ENCODE peak calls at places on chromosome 12, in nine cellular contexts. One of them, this sample, is unnamed.

GRCh38 chr12:93002278-93003054 is 73.4 kb upstream of the EEA1 start:
- DNase-seq in fibroblast of lung: peak; percentile 69
- DNase-seq in endodermal cell: no peak
- DNase-seq in left lung: no peak
- DNase-seq in uterus: no peak
- DNase-seq in A673: no peak
- DNase-seq in lower lobe of right lung: no peak
- DNase-seq in OCI-LY7: no peak
- DNase-seq in right atrium auricular region: no peak
- DNase-seq in this sample: no peak

GRCh38 chr12:132711169-132711843 is 664 bp downstream of the PGAM5 start:
- DNase-seq in fibroblast of lung: peak; percentile 17
- DNase-seq in left lung: peak; percentile 86
- DNase-seq in right atrium auricular region: no peak
- DNase-seq in endodermal cell: no peak
- DNase-seq in uterus: no peak
- DNase-seq in OCI-LY7: peak; percentile 49
- DNase-seq in A673: no peak
- DNase-seq in lower lobe of right lung: no peak
- DNase-seq in this sample: no peak

GRCh38 chr12:52776435-52776834 is 710 bp downstream of the KRT76 start:
- DNase-seq in endodermal cell: no peak
- DNase-seq in right atrium auricular region: no peak
- DNase-seq in uterus: no peak
- DNase-seq in fibroblast of lung: no peak
- DNase-seq in lower lobe of right lung: no peak
- DNase-seq in A673: no peak
- DNase-seq in left lung: no peak
- DNase-seq in OCI-LY7: no peak
- DNase-seq in this sample: no peak

GRCh38 chr12:88416786-88417185 is 163.5 kb downstream of the KITLG start:
- DNase-seq in right atrium auricular region: no peak
- DNase-seq in A673: no peak
- DNase-seq in left lung: no peak
- DNase-seq in OCI-LY7: no peak
- DNase-seq in fibroblast of lung: no peak
- DNase-seq in endodermal cell: no peak
- DNase-seq in uterus: no peak
- DNase-seq in lower lobe of right lung: no peak
- DNase-seq in this sample: no peak

GRCh38 chr12:14365294-14366210 is at the start of gene ATF7IP:
- DNase-seq in A673: peak; percentile 99
- DNase-seq in right atrium auricular region: peak; percentile 98
- DNase-seq in OCI-LY7: peak; percentile 68
- DNase-seq in left lung: peak; percentile 96
- DNase-seq in fibroblast of lung: peak; percentile 98
- DNase-seq in endodermal cell: peak; percentile 99
- DNase-seq in lower lobe of right lung: peak; percentile 96
- DNase-seq in uterus: peak; percentile 94
- DNase-seq in this sample: peak; percentile 96

GRCh38 chr12:51686727-51687126 is 95.7 kb downstream of the SCN8A start:
- DNase-seq in endodermal cell: no peak
- DNase-seq in fibroblast of lung: peak; percentile 8
- DNase-seq in right atrium auricular region: no peak
- DNase-seq in uterus: no peak
- DNase-seq in OCI-LY7: no peak
- DNase-seq in A673: peak; percentile 4
- DNase-seq in left lung: no peak
- DNase-seq in lower lobe of right lung: no peak
- DNase-seq in this sample: no peak

GRCh38 chr12:6167327-6168280 is 32.6 kb upstream of the CD9 start:
- DNase-seq in A673: no peak
- DNase-seq in lower lobe of right lung: peak; percentile 86
- DNase-seq in fibroblast of lung: peak; percentile 94
- DNase-seq in left lung: peak; percentile 87
- DNase-seq in OCI-LY7: no peak
- DNase-seq in endodermal cell: no peak
- DNase-seq in right atrium auricular region: peak; percentile 90
- DNase-seq in uterus: peak; percentile 38
- DNase-seq in this sample: peak; percentile 93

GRCh38 chr12:56928262-56928661 is 5.9 kb downstream of the SDR9C7 start:
- DNase-seq in left lung: no peak
- DNase-seq in endodermal cell: peak; percentile 50
- DNase-seq in right atrium auricular region: no peak
- DNase-seq in A673: peak; percentile 16
- DNase-seq in fibroblast of lung: no peak
- DNase-seq in uterus: no peak
- DNase-seq in OCI-LY7: no peak
- DNase-seq in lower lobe of right lung: no peak
- DNase-seq in this sample: no peak

DNA sequence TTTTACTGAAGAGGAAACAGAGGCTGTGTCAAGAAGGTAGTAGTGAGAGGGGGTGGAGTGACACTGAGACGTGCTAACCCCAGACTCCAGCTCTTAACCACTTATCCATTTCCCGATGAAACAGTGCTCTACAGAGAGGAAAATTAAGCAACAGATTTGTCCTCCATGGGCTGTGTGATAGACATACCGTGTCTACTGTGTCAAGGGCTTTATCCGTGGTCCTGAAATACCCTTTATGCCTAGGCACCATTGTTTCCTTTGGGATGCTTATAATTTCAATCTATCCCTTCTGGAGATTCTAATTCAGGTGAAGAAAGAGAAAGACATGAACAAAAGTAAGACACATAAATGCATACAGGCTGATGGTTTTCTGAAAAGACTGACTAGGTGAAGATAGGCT is 71.7 kb downstream of the CMKLR1 start:
- DNase-seq in uterus: no peak
- DNase-seq in right atrium auricular region: no peak
- DNase-seq in fibroblast of lung: no peak
- DNase-seq in A673: no peak
- DNase-seq in lower lobe of right lung: no peak
- DNase-seq in endodermal cell: no peak
- DNase-seq in OCI-LY7: no peak
- DNase-seq in left lung: no peak
- DNase-seq in this sample: no peak
- TF ChIP-seq CTCF in uterus: no peak
- TF ChIP-seq CTCF in right atrium auricular region: no peak
- TF ChIP-seq CTCF in fibroblast of lung: no peak
- TF ChIP-seq CTCF in A673: no peak
- TF ChIP-seq CTCF in lower lobe of right lung: no peak
- TF ChIP-seq CTCF in endodermal cell: no peak
- TF ChIP-seq CTCF in OCI-LY7: no peak
- TF ChIP-seq CTCF in left lung: no peak
- TF ChIP-seq CTCF in this sample: no peak

DNA sequence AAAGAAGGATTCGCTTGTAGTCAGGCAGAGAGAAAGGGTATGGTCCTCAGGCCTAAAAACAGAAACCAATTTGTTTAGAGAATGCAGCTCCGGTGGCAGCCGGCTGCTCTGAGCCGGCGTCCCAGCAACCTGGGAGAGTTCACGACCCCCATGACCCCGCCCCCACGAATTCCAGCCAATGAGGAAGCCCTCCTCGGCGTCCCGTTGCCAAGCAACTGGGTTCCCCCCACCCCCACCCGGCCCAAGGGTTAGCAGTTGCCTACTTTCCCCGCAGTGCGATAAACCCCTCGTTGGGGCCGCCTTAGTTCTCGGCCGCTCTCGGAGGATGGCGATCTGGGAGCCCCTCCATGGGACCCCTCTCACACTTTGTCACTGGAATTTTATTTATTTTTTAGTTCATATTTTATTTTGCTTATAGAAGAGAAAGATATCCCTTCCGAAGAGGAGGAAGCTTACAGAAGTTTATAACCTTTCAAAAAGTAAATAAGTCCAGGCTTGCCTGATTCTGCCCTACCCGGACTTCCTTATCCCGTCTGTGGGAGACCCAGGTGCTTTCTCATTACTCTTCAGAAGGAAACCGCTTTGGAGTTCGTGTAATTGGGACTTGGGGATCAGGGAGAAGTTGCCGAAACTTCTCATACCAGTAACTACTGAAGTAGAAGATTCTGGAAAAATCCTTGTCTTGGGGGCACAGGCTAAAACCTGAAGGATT is at the start of gene CCDC60:
- DNase-seq in lower lobe of right lung: peak; percentile 50
- DNase-seq in A673: peak; percentile 25
- DNase-seq in left lung: no peak
- DNase-seq in fibroblast of lung: no peak
- DNase-seq in right atrium auricular region: no peak
- DNase-seq in uterus: no peak
- DNase-seq in OCI-LY7: no peak
- DNase-seq in endodermal cell: peak; percentile 98
- DNase-seq in this sample: no peak
- H3K4me3 ChIP-seq in lower lobe of right lung: no peak within 1 kb of the TSS
- H3K4me3 ChIP-seq in A673: no peak within 1 kb of the TSS
- H3K4me3 ChIP-seq in left lung: no peak within 1 kb of the TSS
- H3K4me3 ChIP-seq in fibroblast of lung: no peak within 1 kb of the TSS
- H3K4me3 ChIP-seq in right atrium auricular region: no peak within 1 kb of the TSS
- H3K4me3 ChIP-seq in uterus: no peak within 1 kb of the TSS
- H3K4me3 ChIP-seq in OCI-LY7: no peak within 1 kb of the TSS
- H3K4me3 ChIP-seq in endodermal cell: peak within 1 kb of the TSS; percentile 59
- H3K4me3 ChIP-seq in this sample: no peak within 1 kb of the TSS

GRCh38 chr12:121579190-121579791 is 1.5 kb downstream of the KDM2B start:
- DNase-seq in uterus: peak; percentile 28
- DNase-seq in fibroblast of lung: no peak
- DNase-seq in lower lobe of right lung: peak; percentile 61
- DNase-seq in left lung: peak; percentile 85
- DNase-seq in OCI-LY7: peak; percentile 59
- DNase-seq in endodermal cell: peak; percentile 81
- DNase-seq in A673: peak; percentile 55
- DNase-seq in right atrium auricular region: no peak
- DNase-seq in this sample: no peak

GRCh38 chr12:121576851-121577391 is 3.9 kb downstream of the KDM2B start:
- DNase-seq in left lung: no peak
- DNase-seq in OCI-LY7: no peak
- DNase-seq in fibroblast of lung: peak; percentile 87
- DNase-seq in uterus: peak; percentile 41
- DNase-seq in lower lobe of right lung: no peak
- DNase-seq in A673: peak; percentile 75
- DNase-seq in endodermal cell: peak; percentile 97
- DNase-seq in right atrium auricular region: no peak
- DNase-seq in this sample: no peak

GRCh38 chr12:121579981-121580868 is 598 bp downstream of the KDM2B start:
- DNase-seq in left lung: peak; percentile 92
- DNase-seq in lower lobe of right lung: peak; percentile 83
- DNase-seq in A673: peak; percentile 85
- DNase-seq in uterus: peak; percentile 64
- DNase-seq in endodermal cell: peak; percentile 96
- DNase-seq in right atrium auricular region: peak; percentile 76
- DNase-seq in OCI-LY7: peak; percentile 77
- DNase-seq in fibroblast of lung: peak; percentile 70
- DNase-seq in this sample: peak; percentile 79

GRCh38 chr12:121577443-121578180 is 3.2 kb downstream of the KDM2B start:
- DNase-seq in A673: peak; percentile 33
- DNase-seq in uterus: no peak
- DNase-seq in fibroblast of lung: no peak
- DNase-seq in endodermal cell: peak; percentile 92
- DNase-seq in left lung: no peak
- DNase-seq in OCI-LY7: no peak
- DNase-seq in lower lobe of right lung: no peak
- DNase-seq in right atrium auricular region: no peak
- DNase-seq in this sample: no peak

DNA sequence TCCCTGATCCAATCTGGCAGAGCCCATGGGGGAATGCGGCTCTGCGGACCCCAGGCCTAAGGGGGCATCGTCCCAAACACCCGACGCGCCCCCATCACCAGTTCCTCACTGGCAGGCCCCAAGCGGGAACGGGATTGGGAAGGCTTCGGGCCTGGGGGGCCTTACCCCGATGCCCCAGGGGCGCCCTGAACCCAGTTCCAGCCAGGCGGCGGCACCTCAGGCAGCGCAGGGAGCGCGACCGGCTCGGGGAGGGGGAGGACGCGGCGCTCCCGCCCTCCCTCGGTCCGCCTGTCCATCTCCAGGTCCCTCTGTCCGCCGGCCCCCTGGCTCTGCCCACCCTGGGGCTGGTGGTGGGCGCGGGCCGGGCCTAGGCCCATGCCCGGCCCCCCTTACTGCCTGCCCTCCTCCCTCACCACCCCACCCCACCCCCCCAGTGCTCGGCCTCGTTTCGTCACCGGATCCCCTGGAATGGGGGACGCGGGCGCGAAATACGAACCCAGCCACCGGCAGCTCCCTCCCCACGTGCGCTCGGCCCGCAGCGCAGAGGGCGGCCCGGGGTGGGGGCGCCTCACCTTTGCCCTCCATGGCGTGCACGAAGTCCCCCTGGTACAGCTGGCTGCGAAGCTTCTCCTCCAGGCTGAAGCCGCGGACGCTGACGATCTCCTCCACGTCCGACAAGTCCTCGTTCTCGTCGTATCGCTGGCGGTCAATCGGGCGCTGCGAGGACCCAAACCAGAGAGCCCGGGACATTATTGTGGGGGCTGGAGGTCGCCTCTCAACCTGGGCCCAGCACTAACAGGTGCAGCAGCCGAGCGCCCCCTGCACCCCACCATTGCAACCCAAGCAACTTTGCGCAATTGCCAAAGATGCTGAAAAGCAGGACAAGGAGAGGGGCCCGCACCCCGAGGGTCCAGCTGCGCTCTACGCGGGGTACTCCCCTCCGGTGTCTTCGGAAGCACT is 2.3 kb downstream of the KDM2B start:
- DNase-seq in left lung: peak; percentile 79
- DNase-seq in uterus: peak; percentile 54
- DNase-seq in OCI-LY7: peak; percentile 24
- DNase-seq in A673: no peak
- DNase-seq in right atrium auricular region: no peak
- DNase-seq in lower lobe of right lung: peak; percentile 53
- DNase-seq in endodermal cell: peak; percentile 89
- DNase-seq in fibroblast of lung: peak; percentile 42
- DNase-seq in this sample: peak; percentile 80
- H3K27ac ChIP-seq in left lung: peak overlapping the region; percentile 39
- H3K27ac ChIP-seq in uterus: peak overlapping the region; percentile 80
- H3K27ac ChIP-seq in OCI-LY7: peak overlapping the region; percentile 78
- H3K27ac ChIP-seq in A673: peak overlapping the region; percentile 88
- H3K27ac ChIP-seq in right atrium auricular region: peak overlapping the region; percentile 88
- H3K27ac ChIP-seq in lower lobe of right lung: peak overlapping the region; percentile 84
- H3K27ac ChIP-seq in endodermal cell: peak overlapping the region; percentile 86
- H3K27ac ChIP-seq in fibroblast of lung: peak overlapping the region; percentile 90
- H3K27ac ChIP-seq in this sample: peak overlapping the region; percentile 74

GRCh38 chr12:25675808-25676207 is 122.7 kb upstream of the LMNTD1 start:
- DNase-seq in OCI-LY7: no peak
- DNase-seq in A673: peak; percentile 5
- DNase-seq in right atrium auricular region: no peak
- DNase-seq in left lung: no peak
- DNase-seq in fibroblast of lung: no peak
- DNase-seq in uterus: no peak
- DNase-seq in lower lobe of right lung: no peak
- DNase-seq in endodermal cell: peak; percentile 77
- DNase-seq in this sample: no peak

GRCh38 chr12:25682421-25682820 is 129.3 kb upstream of the LMNTD1 start:
- DNase-seq in uterus: no peak
- DNase-seq in left lung: no peak
- DNase-seq in fibroblast of lung: no peak
- DNase-seq in endodermal cell: no peak
- DNase-seq in A673: no peak
- DNase-seq in right atrium auricular region: no peak
- DNase-seq in OCI-LY7: no peak
- DNase-seq in lower lobe of right lung: no peak
- DNase-seq in this sample: no peak

GRCh38 chr12:25681580-25681979 is 128.5 kb upstream of the LMNTD1 start:
- DNase-seq in uterus: no peak
- DNase-seq in fibroblast of lung: no peak
- DNase-seq in left lung: no peak
- DNase-seq in OCI-LY7: no peak
- DNase-seq in A673: no peak
- DNase-seq in endodermal cell: no peak
- DNase-seq in lower lobe of right lung: no peak
- DNase-seq in right atrium auricular region: no peak
- DNase-seq in this sample: no peak

GRCh38 chr12:25677180-25677937 is 124.3 kb upstream of the LMNTD1 start:
- DNase-seq in uterus: no peak
- DNase-seq in endodermal cell: no peak
- DNase-seq in lower lobe of right lung: no peak
- DNase-seq in right atrium auricular region: no peak
- DNase-seq in A673: no peak
- DNase-seq in fibroblast of lung: no peak
- DNase-seq in left lung: no peak
- DNase-seq in OCI-LY7: no peak
- DNase-seq in this sample: no peak
- TF ChIP-seq CTCF in uterus: no peak
- TF ChIP-seq CTCF in endodermal cell: no peak
- TF ChIP-seq CTCF in lower lobe of right lung: peak; percentile 34
- TF ChIP-seq CTCF in right atrium auricular region: no peak
- TF ChIP-seq CTCF in A673: peak; percentile 16
- TF ChIP-seq CTCF in fibroblast of lung: no peak
- TF ChIP-seq CTCF in left lung: no peak
- TF ChIP-seq CTCF in OCI-LY7: no peak
- TF ChIP-seq CTCF in this sample: no peak

This sample was measured in coronary artery.